ENCODE peak calls at places on chromosomes 7 and 10, in five cellular contexts. E is PC-3, X is mammary epithelial cell, K is hepatocyte, C is HCT116. Y is an unnamed sample.

GRCh38 chr10:76970795-76971519 is 666.7 kb downstream of the KCNMA1 start:
- DNase-seq in K (no peak), E (no peak), C (no peak), X (no peak), Y (no peak)

GRCh38 chr7:96380111-96380512 is 58.2 kb upstream of the SLC25A13 start:
- DNase-seq in X (no peak), C (no peak), K (no peak), E (no peak), Y (no peak)

GRCh38 chr7:43642897-43643630 is 60.2 kb downstream of the STK17A start:
- DNase-seq in E (no peak), K (no peak), C (no peak), X (no peak), Y (no peak)

GRCh38 chr7:108406474-108406873 is 49.8 kb downstream of the NRCAM start:
- DNase-seq in K (peak), E (no peak), C (no peak), X (peak), Y (no peak)

GRCh38 chr10:131825150-131825907 is 75.5 kb upstream of the PPP2R2D start:
- DNase-seq in C (no peak), K (no peak), E (no peak), X (no peak), Y (no peak)

GRCh38 chr10:77186936-77187335 is 450.7 kb downstream of the KCNMA1 start:
- DNase-seq in C (no peak), K (no peak), X (peak), E (no peak), Y (no peak)

GRCh38 chr7:70036695-70037094 is 438.4 kb downstream of the AUTS2 start:
- DNase-seq in X (no peak), C (no peak), K (no peak), E (no peak), Y (no peak)

GRCh38 chr10:5434017-5434753 is 21.8 kb downstream of the NET1 start:
- DNase-seq in E (peak), C (peak), X (peak), K (peak), Y (no peak)

GRCh38 chr10:102068216-102068615 is 3.1 kb downstream of the HPS6 start:
- DNase-seq in X (no peak), K (peak), C (no peak), E (no peak), Y (no peak)

GRCh38 chr7:44163591-44163990 is 22.5 kb upstream of the MYL7 start:
- DNase-seq in K (no peak), C (no peak), E (peak), X (peak), Y (no peak)

GRCh38 chr7:115227473-115228235 is 305.8 kb downstream of the MDFIC start:
- DNase-seq in X (no peak), E (no peak), C (no peak), K (no peak), Y (no peak)

GRCh38 chr10:98260350-98260749 is 7.6 kb downstream of the LOXL4 start:
- DNase-seq in X (no peak), C (no peak), E (peak), K (no peak), Y (no peak)

GRCh38 chr7:49911906-49912305 is 138.5 kb downstream of the VWC2 start:
- DNase-seq in E (no peak), K (no peak), C (no peak), X (no peak), Y (no peak)

GRCh38 chr7:929311-929711 is 25.2 kb downstream of the ADAP1 start:
- DNase-seq in K (no peak), X (no peak), E (no peak), C (no peak), Y (no peak)

DNA sequence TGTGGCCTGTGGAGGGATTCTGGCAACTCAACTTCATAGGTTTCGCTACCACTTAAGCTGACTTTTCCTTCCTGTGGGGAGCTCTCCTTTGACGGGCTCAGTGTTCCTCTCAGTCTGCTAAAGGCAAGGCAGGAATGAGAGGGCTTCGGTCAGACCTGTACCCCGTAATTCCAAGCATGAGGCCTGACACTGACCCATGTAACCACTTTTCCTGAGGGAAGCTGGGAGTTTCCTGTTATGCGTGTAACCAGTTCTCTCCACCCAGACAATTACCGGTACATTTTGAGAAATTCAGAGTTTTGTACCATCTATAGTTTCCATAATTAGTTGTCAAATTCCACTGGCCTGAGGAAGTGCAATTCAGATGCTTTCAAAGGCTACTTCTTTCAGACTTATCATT is 80.0 kb downstream of the ZNF92 start:
- DNase-seq in C (no peak), X (no peak), K (no peak), E (no peak), Y (no peak)
- TF ChIP-seq EZH2 in C (no peak), X (no peak), K (no peak), E (no peak), Y (no peak)

DNA sequence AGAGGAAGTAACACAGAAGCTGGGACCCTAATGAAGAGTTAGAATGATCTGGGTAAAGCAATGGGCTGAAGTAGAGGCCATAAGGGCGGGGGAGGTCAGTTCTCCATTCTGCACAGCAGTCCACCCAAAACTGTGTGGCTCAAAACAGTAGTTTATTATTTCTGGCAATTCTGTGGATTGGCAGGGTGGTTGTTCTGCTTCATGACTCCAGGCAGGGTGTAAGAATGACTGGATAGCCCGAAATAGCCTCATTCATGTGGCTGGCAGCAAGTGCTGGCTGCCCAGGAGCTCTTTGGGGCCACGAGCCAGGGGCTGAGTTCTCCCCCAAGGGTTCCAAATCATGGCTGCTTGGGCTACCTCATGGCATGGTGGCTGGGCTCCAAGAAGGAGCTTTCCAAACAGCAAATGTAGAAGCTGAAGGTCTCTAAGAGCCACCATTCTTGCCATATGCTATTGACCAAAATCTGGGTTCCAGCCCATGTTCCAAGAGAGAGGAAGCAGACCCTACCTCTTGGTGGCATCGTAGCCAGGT is 315.1 kb upstream of the C7orf33 start:
- DNase-seq in K (no peak), E (no peak), C (no peak), X (no peak), Y (no peak)
- H3K4me3 ChIP-seq in K (no peak), E (no peak), C (no peak), X (no peak), Y (no peak)

GRCh38 chr10:18486444-18486843 is 164.9 kb downstream of the NSUN6 start:
- DNase-seq in C (no peak), E (no peak), X (no peak), K (peak), Y (no peak)
- TF ChIP-seq EZH2 in C (no peak), E (no peak), X (no peak), K (no peak), Y (no peak)

DNA sequence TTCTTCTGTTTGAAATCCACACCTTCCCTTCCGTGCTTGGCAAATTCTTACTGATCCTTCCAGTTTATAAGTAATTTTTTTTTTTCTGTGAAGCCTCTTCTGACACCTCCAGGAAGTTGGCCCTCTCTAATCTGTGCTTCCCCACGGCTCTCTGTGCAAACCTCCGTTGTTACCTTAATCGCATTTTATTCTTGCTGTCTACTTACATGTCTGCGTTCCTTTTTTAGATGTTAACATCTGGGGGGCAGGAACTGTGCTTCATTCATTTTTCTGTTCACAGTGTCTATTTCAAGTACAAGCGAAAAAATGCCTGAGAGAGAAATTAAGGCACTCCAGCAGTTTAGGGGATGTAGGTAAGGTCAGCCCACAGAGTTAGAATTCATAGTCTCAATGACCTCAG is 8.4 kb upstream of the CAMK1D start:
- DNase-seq in C (no peak), E (no peak), X (no peak), K (no peak), Y (no peak)
- H3K4me3 ChIP-seq in C (no peak), E (no peak), X (no peak), K (no peak), Y (no peak)

GRCh38 chr7:103988468-103989199 is 824 bp downstream of the RELN start:
- DNase-seq in E (no peak), C (no peak), X (peak), K (peak), Y (no peak)
- TF ChIP-seq EZH2 in E (no peak), C (no peak), X (peak), K (no peak), Y (peak)